ENCODE peak calls at places on chromosomes 2 and 18, in ten cellular contexts. S is endothelial cell; W is cardiac fibroblast; K is keratinocyte; C is cardiac muscle cell; Q is heart left ventricle; R is A549; G is CD8-positive, alpha-beta T cell; U is GM23338; T is A673. N is an unnamed sample.

GRCh38 chr18:58776084-58776483 is 88.6 kb upstream of the ZNF532 start:
- DNase-seq in S (no peak), W (peak; percentile 45), K (no peak), C (no peak), Q (no peak), R (no peak), G (no peak), U (no peak), T (peak; percentile 68), N (no peak)

GRCh38 chr2:227267406-227268115 is 57.5 kb upstream of the MFF start:
- DNase-seq in S (no peak), W (peak; percentile 2), K (no peak), C (no peak), Q (no peak), R (peak; percentile 13), G (no peak), U (no peak), T (no peak), N (no peak)

GRCh38 chr18:22332590-22332989 is 85.1 kb downstream of the CTAGE1 start:
- DNase-seq in S (peak; percentile 24), W (no peak), K (no peak), C (no peak), Q (no peak), R (peak; percentile 12), G (no peak), U (peak; percentile 84), T (peak; percentile 33), N (peak; percentile 82)

GRCh38 chr2:182081602-182082260 is 96.1 kb downstream of the PPP1R1C start:
- DNase-seq in S (no peak), W (no peak), K (no peak), C (no peak), Q (no peak), R (no peak), G (no peak), U (no peak), T (no peak), N (no peak)

GRCh38 chr2:95057535-95058453 is 32.3 kb downstream of the MAL start:
- DNase-seq in S (no peak), W (no peak), K (no peak), C (no peak), Q (no peak), R (no peak), G (no peak), U (no peak), T (no peak), N (no peak)

GRCh38 chr18:62612721-62613120 is 89.9 kb downstream of the ZCCHC2 start:
- DNase-seq in S (no peak), W (no peak), K (no peak), C (no peak), Q (no peak), R (no peak), G (no peak), U (no peak), T (no peak), N (no peak)

GRCh38 chr18:37175727-37176126 is 346.8 kb downstream of the KIAA1328 start:
- DNase-seq in S (no peak), W (no peak), K (peak; percentile 5), C (no peak), Q (no peak), R (no peak), G (no peak), U (peak; percentile 81), T (no peak), N (no peak)

GRCh38 chr2:188787002-188787660 is 187.0 kb upstream of the COL3A1 start:
- DNase-seq in S (no peak), W (peak; percentile 88), K (no peak), C (no peak), Q (no peak), R (no peak), G (no peak), U (no peak), T (peak; percentile 52), N (no peak)

GRCh38 chr2:43521568-43521967 is 74.3 kb downstream of the THADA start:
- DNase-seq in S (no peak), W (no peak), K (no peak), C (no peak), Q (no peak), R (no peak), G (no peak), U (no peak), T (no peak), N (no peak)

GRCh38 chr2:84231474-84231873 is 227.6 kb downstream of the SUCLG1 start:
- DNase-seq in S (no peak), W (no peak), K (no peak), C (no peak), Q (no peak), R (no peak), G (no peak), U (no peak), T (no peak), N (no peak)
- TF ChIP-seq CTCF in S (no peak), W (no peak), K (no peak), C (no peak), Q (no peak), R (no peak), G (no peak), U (no peak), T (no peak), N (no peak)

GRCh38 chr2:21326152-21326551 is 202.4 kb downstream of the TDRD15 start:
- DNase-seq in S (no peak), W (no peak), K (no peak), C (no peak), Q (no peak), R (no peak), G (no peak), U (no peak), T (no peak), N (no peak)
- TF ChIP-seq CTCF in S (no peak), W (no peak), K (no peak), C (no peak), Q (no peak), R (no peak), G (no peak), U (peak; percentile 22), T (no peak), N (peak; percentile 14)

GRCh38 chr2:63159262-63159661 is 108.6 kb downstream of the OTX1 start:
- DNase-seq in S (no peak), W (no peak), K (no peak), C (no peak), Q (no peak), R (no peak), G (no peak), U (no peak), T (no peak), N (no peak)

GRCh38 chr2:63163231-63163845 is 112.7 kb downstream of the OTX1 start:
- DNase-seq in S (no peak), W (no peak), K (no peak), C (no peak), Q (no peak), R (no peak), G (no peak), U (peak; percentile 11), T (no peak), N (no peak)
- TF ChIP-seq CTCF in S (no peak), W (no peak), K (no peak), C (no peak), Q (no peak), R (no peak), G (no peak), U (no peak), T (no peak), N (no peak)

DNA sequence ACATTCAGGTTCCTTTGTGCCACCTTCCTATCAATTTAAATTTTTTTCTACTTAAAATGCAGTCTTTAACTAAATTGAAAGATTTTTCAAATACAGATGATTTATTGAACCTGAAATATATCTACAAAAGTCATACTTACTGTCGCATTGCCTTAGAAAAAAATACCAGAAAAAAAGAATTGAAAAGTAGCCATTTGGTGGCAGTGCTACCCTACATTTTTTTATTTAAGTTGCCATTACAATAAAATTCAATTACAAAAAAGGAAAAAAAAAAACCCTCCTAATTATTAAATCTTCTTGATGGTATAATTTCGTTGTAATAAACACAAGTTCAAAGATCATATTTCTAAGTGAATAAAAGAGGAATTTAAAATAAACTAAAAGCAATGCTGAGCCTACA is 43.4 kb downstream of the DSC3 start:
- DNase-seq in S (no peak), W (peak; percentile 2), K (no peak), C (no peak), Q (no peak), R (no peak), G (no peak), U (no peak), T (no peak), N (no peak)
- TF ChIP-seq CTCF in S (no peak), W (no peak), K (no peak), C (no peak), Q (no peak), R (peak; percentile 40), G (no peak), U (no peak), T (no peak), N (no peak)

DNA sequence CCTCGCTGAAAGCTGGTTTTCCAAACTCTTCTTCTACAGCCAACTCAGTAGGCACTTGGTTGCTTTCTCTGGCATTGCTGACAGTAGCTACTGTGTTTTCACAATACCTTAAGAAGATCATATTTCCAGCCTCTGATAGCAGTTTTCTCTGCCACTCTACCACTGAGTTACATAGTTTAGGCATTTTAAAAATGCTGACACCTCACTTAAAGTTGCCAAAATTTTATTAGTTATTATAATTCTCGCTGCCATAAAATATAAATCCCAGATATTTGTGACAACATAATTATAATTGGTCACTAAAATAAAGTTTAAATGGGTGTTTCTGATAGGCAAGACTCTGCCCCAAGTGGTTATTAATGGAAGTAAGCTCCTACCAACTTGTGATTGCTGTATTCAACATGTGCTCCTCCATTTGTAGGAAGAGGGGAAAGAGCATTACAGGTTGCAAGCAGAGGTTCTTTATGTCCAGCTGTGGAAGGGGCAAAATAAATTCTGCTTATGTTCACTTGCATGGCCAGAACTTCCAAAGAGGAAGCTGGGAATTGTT is 1202.8 kb downstream of the CNTNAP5 start:
- DNase-seq in S (no peak), W (no peak), K (no peak), C (no peak), Q (no peak), R (no peak), G (no peak), U (peak; percentile 50), T (no peak), N (no peak)
- TF ChIP-seq CTCF in S (peak; percentile 33), W (no peak), K (no peak), C (peak; percentile 11), Q (no peak), R (no peak), G (no peak), U (peak; percentile 36), T (no peak), N (peak; percentile 65)

N was measured in H9.